ENCODE peak calls at places on chromosomes 12 and 14, in four cellular contexts. U is left lung, T is IMR-90, Y is bronchial epithelial cell. S is an unnamed sample.

GRCh38 chr14:95328876-95329503 is 9.3 kb upstream of the CLMN start:
- DNase-seq in T (no peak), Y (peak; percentile 75), U (no peak), S (no peak)

GRCh38 chr12:41981758-41982157 is 162.9 kb downstream of the GXYLT1 start:
- DNase-seq in U (no peak), T (peak; percentile 10), Y (peak; percentile 68), S (no peak)

GRCh38 chr12:6788972-6789905 is at the start of gene CD4:
- DNase-seq in T (no peak), Y (no peak), U (peak; percentile 88), S (no peak)

GRCh38 chr12:13379531-13379930 is 183.0 kb downstream of the EMP1 start:
- DNase-seq in T (no peak), U (no peak), Y (no peak), S (no peak)

GRCh38 chr12:1809606-1810140 is 10.7 kb upstream of the LRTM2 start:
- DNase-seq in T (no peak), Y (no peak), U (peak; percentile 35), S (no peak)

GRCh38 chr12:38144601-38145436 is 171.8 kb upstream of the ALG10B start:
- DNase-seq in Y (peak; percentile 16), T (no peak), U (no peak), S (no peak)

GRCh38 chr14:103716091-103716801 is 636 bp downstream of the ZFYVE21 start:
- DNase-seq in T (no peak), U (peak; percentile 91), Y (no peak), S (no peak)

GRCh38 chr12:110555509-110556406 is 27.4 kb downstream of the PPTC7 start:
- DNase-seq in T (peak; percentile 80), Y (peak; percentile 60), U (no peak), S (no peak)

GRCh38 chr14:20164462-20164861 is 25.8 kb downstream of the OR4N5 start:
- DNase-seq in Y (no peak), U (no peak), T (no peak), S (no peak)

GRCh38 chr12:98057701-98058100 is 457.7 kb upstream of the TMPO start:
- DNase-seq in T (no peak), U (no peak), Y (no peak), S (no peak)

GRCh38 chr14:53355581-53356112 is 202.5 kb upstream of the DDHD1 start:
- DNase-seq in Y (peak; percentile 85), U (no peak), T (peak; percentile 82), S (no peak)

GRCh38 chr12:102638777-102639176 is 158.4 kb upstream of the IGF1 start:
- DNase-seq in U (no peak), T (peak; percentile 76), Y (peak; percentile 29), S (no peak)

GRCh38 chr12:115251727-115252126 is 567.8 kb upstream of the TBX3 start:
- DNase-seq in T (no peak), Y (no peak), U (no peak), S (no peak)

GRCh38 chr12:98868076-98868475 is 223.0 kb downstream of the APAF1 start:
- DNase-seq in Y (no peak), T (no peak), U (no peak), S (no peak)

GRCh38 chr12:79415754-79416435 is 274.9 kb downstream of the PAWR start:
- DNase-seq in T (peak; percentile 77), U (no peak), Y (peak; percentile 83), S (no peak)

GRCh38 chr14:62592877-62593276 is 452.4 kb downstream of the KCNH5 start:
- DNase-seq in U (no peak), Y (peak; percentile 65), T (peak; percentile 39), S (no peak)

GRCh38 chr12:1199700-1200099 is 208.7 kb downstream of the ERC1 start:
- DNase-seq in Y (no peak), T (no peak), U (no peak), S (no peak)

GRCh38 chr12:117036046-117036445 is 63.2 kb downstream of the TESC start:
- DNase-seq in T (no peak), Y (no peak), U (peak; percentile 41), S (no peak)

GRCh38 chr12:115433014-115433634 is 749.1 kb upstream of the TBX3 start:
- DNase-seq in Y (no peak), T (no peak), U (no peak), S (no peak)

GRCh38 chr14:31605702-31606101 is 44.5 kb downstream of the NUBPL start:
- DNase-seq in T (no peak), U (no peak), Y (no peak), S (no peak)

GRCh38 chr14:76138758-76139723 is 12.7 kb upstream of the GPATCH2L start:
- DNase-seq in U (no peak), T (no peak), Y (no peak), S (no peak)

GRCh38 chr12:56991319-56991906 is 14.9 kb downstream of the ZBTB39 start:
- DNase-seq in U (no peak), Y (no peak), T (no peak), S (no peak)

GRCh38 chr12:116529686-116530085 is 29.5 kb upstream of the MAP1LC3B2 start:
- DNase-seq in U (no peak), T (peak; percentile 24), Y (no peak), S (no peak)

GRCh38 chr12:52561880-52562449 is 9.0 kb upstream of the KRT71 start:
- DNase-seq in T (no peak), Y (no peak), U (no peak), S (no peak)

GRCh38 chr12:3204716-3205617 is 127.8 kb downstream of the TSPAN9 start:
- DNase-seq in T (no peak), Y (no peak), U (no peak), S (no peak)

GRCh38 chr12:3205742-3206519 is 128.8 kb downstream of the TSPAN9 start:
- DNase-seq in T (peak; percentile 17), U (no peak), Y (peak; percentile 28), S (no peak)

GRCh38 chr12:3202734-3203446 is 125.7 kb downstream of the TSPAN9 start:
- DNase-seq in U (no peak), T (peak; percentile 34), Y (peak; percentile 28), S (no peak)

GRCh38 chr12:3203713-3204112 is 126.5 kb downstream of the TSPAN9 start:
- DNase-seq in U (no peak), Y (peak; percentile 64), T (no peak), S (no peak)

GRCh38 chr12:3204143-3204542 is 127.0 kb downstream of the TSPAN9 start:
- DNase-seq in Y (peak; percentile 64), U (no peak), T (no peak), S (no peak)
- TF ChIP-seq CTCF in Y (peak; percentile 24), U (no peak), T (no peak), S (no peak)

DNA sequence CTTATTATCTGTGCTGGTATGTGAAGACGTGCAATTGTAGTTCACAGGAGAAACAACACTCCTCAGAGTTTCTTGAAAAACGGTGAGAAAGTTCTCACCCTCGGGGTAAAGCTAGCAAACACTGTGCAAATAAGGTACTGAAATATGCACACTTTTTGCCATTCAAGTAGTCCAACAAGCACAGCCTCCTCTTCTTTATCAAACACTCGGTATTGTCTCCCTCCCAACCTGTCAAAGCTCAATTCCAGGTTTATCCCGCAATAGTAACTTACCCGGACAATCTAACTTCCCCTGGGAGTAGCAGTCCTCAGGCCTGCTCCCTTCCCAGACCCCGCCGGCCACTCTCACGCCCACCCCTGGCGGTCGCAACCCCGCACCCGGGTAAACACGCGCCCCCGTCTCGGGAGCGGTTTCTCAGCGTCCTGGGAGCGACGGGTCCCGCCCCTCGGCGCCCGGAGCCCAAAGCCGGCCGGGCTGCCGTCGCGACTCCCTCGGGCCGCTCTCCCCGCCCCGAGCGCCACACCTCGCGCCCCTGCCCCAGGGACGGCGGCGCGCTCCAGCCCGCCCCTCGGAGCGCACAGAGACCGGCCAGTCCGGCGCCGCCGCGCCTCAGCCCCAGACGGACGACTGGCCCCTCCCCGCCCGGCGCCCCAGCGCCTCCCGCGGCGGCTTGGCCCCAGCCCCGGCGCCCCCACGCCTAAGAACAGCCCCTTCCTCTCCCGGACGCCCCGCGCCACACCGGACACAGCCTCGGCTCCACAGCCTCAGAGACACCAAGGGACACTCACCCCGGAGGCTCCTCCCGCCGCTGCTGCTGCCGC is 594 bp downstream of the BTBD7 start:
- DNase-seq in Y (peak; percentile 22), U (peak; percentile 94), T (peak; percentile 49), S (peak; percentile 79)
- TF ChIP-seq CTCF in Y (no peak), U (no peak), T (no peak), S (peak; percentile 41)

GRCh38 chr14:106317593-106317992 is 791.2 kb downstream of the TMEM121 start:
- DNase-seq in T (no peak), U (no peak), Y (no peak), S (no peak)

GRCh38 chr14:106318700-106319099 is 792.3 kb downstream of the TMEM121 start:
- DNase-seq in Y (no peak), U (no peak), T (no peak), S (no peak)
- TF ChIP-seq CTCF in Y (no peak), U (no peak), T (no peak), S (no peak)

DNA sequence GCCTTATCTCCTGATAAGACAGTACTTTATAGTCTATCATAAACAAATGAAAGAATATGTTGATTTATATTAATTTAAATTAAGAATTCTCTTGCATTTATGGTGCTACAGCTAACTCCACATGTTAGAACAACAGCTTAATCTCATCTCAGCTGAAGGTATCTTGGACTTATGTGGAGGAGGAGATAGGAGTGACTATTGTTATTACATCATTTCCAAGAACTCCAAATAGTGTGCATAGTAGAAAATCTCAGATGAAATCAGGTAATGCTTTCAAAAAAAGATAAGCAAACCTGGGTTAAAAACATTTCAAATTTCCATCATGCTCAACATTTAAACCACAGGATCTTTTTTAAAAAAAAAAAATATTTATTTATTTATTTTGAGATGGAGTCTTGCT is 31.3 kb upstream of the ISM2 start:
- DNase-seq in U (no peak), T (no peak), Y (no peak), S (no peak)
- TF ChIP-seq CTCF in U (no peak), T (no peak), Y (no peak), S (no peak)

GRCh38 chr14:34770901-34771300 is 56.5 kb upstream of the CFL2 start:
- DNase-seq in Y (no peak), U (no peak), T (no peak), S (no peak)

GRCh38 chr14:34766611-34767010 is 52.2 kb upstream of the CFL2 start:
- DNase-seq in U (no peak), T (peak; percentile 10), Y (no peak), S (no peak)

DNA sequence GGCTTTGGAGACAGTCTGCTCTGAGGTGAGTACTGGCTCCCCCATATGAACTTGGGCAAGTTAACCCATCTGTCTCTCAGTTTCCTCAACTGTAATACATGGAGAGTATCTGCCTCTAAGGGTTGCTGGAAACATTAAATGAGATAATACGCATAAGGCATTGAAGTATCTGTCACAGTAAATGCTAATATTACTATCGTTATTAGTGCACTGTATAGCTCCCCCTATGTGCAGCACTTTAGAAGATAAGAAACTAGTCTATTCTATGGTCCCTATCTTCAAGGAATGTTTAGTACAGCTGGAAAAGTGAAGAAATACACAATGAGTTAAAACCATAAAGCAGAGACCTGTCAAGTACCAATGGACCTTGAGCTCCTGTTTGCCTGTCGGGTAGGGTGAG is 51.7 kb upstream of the CFL2 start:
- DNase-seq in T (no peak), U (no peak), Y (peak; percentile 3), S (no peak)
- TF ChIP-seq CTCF in T (peak; percentile 2), U (no peak), Y (no peak), S (peak; percentile 38)

S was measured in type B pancreatic cell.